ENCODE peak calls at places on chromosome 5, in eight cellular contexts. One of them, this sample, is unnamed.

GRCh38 chr5:177371705-177372533 is 12.3 kb upstream of the SLC34A1 start:
- DNase-seq in HCT116: no peak
- DNase-seq in HepG2: no peak
- DNase-seq in neural progenitor cell: no peak
- DNase-seq in brain microvascular endothelial cell: no peak
- DNase-seq in cardiac muscle cell: no peak
- DNase-seq in IMR-90: no peak
- DNase-seq in dorsolateral prefrontal cortex: no peak
- DNase-seq in this sample: no peak

GRCh38 chr5:80822640-80823039 is 137.5 kb upstream of the RASGRF2 start:
- DNase-seq in HCT116: no peak
- DNase-seq in HepG2: no peak
- DNase-seq in neural progenitor cell: no peak
- DNase-seq in brain microvascular endothelial cell: no peak
- DNase-seq in cardiac muscle cell: no peak
- DNase-seq in IMR-90: no peak
- DNase-seq in dorsolateral prefrontal cortex: no peak
- DNase-seq in this sample: no peak

GRCh38 chr5:61120534-61120933 is 41.7 kb downstream of the SMIM15 start:
- DNase-seq in HCT116: no peak
- DNase-seq in HepG2: no peak
- DNase-seq in neural progenitor cell: no peak
- DNase-seq in brain microvascular endothelial cell: no peak
- DNase-seq in cardiac muscle cell: no peak
- DNase-seq in IMR-90: peak; percentile 22
- DNase-seq in dorsolateral prefrontal cortex: no peak
- DNase-seq in this sample: no peak

GRCh38 chr5:1732238-1732880 is 67.3 kb downstream of the MRPL36 start:
- DNase-seq in HCT116: no peak
- DNase-seq in HepG2: no peak
- DNase-seq in neural progenitor cell: no peak
- DNase-seq in brain microvascular endothelial cell: no peak
- DNase-seq in cardiac muscle cell: no peak
- DNase-seq in IMR-90: no peak
- DNase-seq in dorsolateral prefrontal cortex: no peak
- DNase-seq in this sample: no peak

GRCh38 chr5:88826959-88827585 is 55.9 kb downstream of the MEF2C start:
- DNase-seq in HCT116: peak; percentile 47
- DNase-seq in HepG2: no peak
- DNase-seq in neural progenitor cell: no peak
- DNase-seq in brain microvascular endothelial cell: peak; percentile 84
- DNase-seq in cardiac muscle cell: peak; percentile 50
- DNase-seq in IMR-90: peak; percentile 90
- DNase-seq in dorsolateral prefrontal cortex: no peak
- DNase-seq in this sample: no peak

GRCh38 chr5:102296229-102296817 is at the start of gene SLCO4C1:
- DNase-seq in HCT116: no peak
- DNase-seq in HepG2: peak; percentile 70
- DNase-seq in neural progenitor cell: peak; percentile 93
- DNase-seq in brain microvascular endothelial cell: peak; percentile 12
- DNase-seq in cardiac muscle cell: peak; percentile 81
- DNase-seq in IMR-90: no peak
- DNase-seq in dorsolateral prefrontal cortex: peak; percentile 80
- DNase-seq in this sample: peak; percentile 77

GRCh38 chr5:172115541-172115982 is 72.5 kb downstream of the STK10 start:
- DNase-seq in HCT116: no peak
- DNase-seq in HepG2: no peak
- DNase-seq in neural progenitor cell: no peak
- DNase-seq in brain microvascular endothelial cell: no peak
- DNase-seq in cardiac muscle cell: no peak
- DNase-seq in IMR-90: no peak
- DNase-seq in dorsolateral prefrontal cortex: no peak
- DNase-seq in this sample: no peak

GRCh38 chr5:129904102-129904666 is at the start of gene CHSY3:
- DNase-seq in HCT116: peak; percentile 46
- DNase-seq in HepG2: peak; percentile 25
- DNase-seq in neural progenitor cell: peak; percentile 91
- DNase-seq in brain microvascular endothelial cell: peak; percentile 63
- DNase-seq in cardiac muscle cell: peak; percentile 90
- DNase-seq in IMR-90: peak; percentile 54
- DNase-seq in dorsolateral prefrontal cortex: peak; percentile 86
- DNase-seq in this sample: peak; percentile 77

GRCh38 chr5:106510321-106510720 is 1160.4 kb downstream of the EFNA5 start:
- DNase-seq in HCT116: no peak
- DNase-seq in HepG2: no peak
- DNase-seq in neural progenitor cell: no peak
- DNase-seq in brain microvascular endothelial cell: no peak
- DNase-seq in cardiac muscle cell: no peak
- DNase-seq in IMR-90: no peak
- DNase-seq in dorsolateral prefrontal cortex: no peak
- DNase-seq in this sample: no peak

GRCh38 chr5:116395178-116395577 is 179.4 kb downstream of the SEMA6A start:
- DNase-seq in HCT116: no peak
- DNase-seq in HepG2: no peak
- DNase-seq in neural progenitor cell: peak; percentile 58
- DNase-seq in brain microvascular endothelial cell: no peak
- DNase-seq in cardiac muscle cell: no peak
- DNase-seq in IMR-90: no peak
- DNase-seq in dorsolateral prefrontal cortex: no peak
- DNase-seq in this sample: no peak

DNA sequence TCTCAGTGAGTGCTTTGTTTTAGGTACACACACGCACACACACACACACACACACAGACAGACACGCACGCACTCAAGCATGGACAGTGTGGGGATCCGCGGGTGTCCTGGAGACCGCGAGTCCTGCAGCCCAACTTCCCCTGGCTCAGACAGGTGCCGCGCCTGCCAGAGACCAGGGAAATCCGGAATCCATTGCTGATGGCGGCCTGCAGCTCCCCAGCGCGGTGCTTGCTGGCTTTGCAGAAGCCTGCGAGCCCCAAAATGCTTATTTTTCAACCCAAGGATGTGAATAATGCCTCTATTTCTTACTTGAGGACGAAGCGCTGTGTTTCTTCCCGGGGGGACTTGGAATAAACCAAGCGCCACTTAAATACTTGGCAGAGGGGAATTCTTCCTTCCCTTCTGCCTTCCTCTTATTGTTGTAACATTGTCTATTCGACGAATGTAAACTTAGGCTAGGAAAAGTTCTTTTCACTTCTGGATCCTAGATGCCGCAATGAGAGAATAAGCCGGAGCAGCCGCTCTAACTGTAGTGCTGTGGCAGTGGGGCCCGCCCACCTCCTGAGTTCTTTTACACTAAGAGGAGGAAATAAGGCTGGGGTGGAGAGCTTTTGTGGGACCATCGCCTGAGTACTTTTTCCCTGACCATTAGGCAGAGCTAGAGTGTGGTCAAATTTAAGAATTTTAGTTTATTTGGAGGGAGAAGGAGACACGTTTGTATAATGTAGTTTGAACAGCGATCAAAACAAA is 804 bp downstream of the ITGA2 start:
- DNase-seq in HCT116: peak; percentile 18
- DNase-seq in HepG2: no peak
- DNase-seq in neural progenitor cell: peak; percentile 67
- DNase-seq in brain microvascular endothelial cell: peak; percentile 47
- DNase-seq in cardiac muscle cell: peak; percentile 46
- DNase-seq in IMR-90: peak; percentile 60
- DNase-seq in dorsolateral prefrontal cortex: peak; percentile 60
- DNase-seq in this sample: peak; percentile 41
- H3K27ac ChIP-seq in HCT116: peak overlapping the region; percentile 82
- H3K27ac ChIP-seq in HepG2: peak overlapping the region; percentile 70
- H3K27ac ChIP-seq in neural progenitor cell: no peak overlapping the region
- H3K27ac ChIP-seq in brain microvascular endothelial cell: peak overlapping the region; percentile 12
- H3K27ac ChIP-seq in cardiac muscle cell: no peak overlapping the region
- H3K27ac ChIP-seq in IMR-90: peak overlapping the region; percentile 56
- H3K27ac ChIP-seq in dorsolateral prefrontal cortex: peak overlapping the region; percentile 90
- H3K27ac ChIP-seq in this sample: no peak overlapping the region

DNA sequence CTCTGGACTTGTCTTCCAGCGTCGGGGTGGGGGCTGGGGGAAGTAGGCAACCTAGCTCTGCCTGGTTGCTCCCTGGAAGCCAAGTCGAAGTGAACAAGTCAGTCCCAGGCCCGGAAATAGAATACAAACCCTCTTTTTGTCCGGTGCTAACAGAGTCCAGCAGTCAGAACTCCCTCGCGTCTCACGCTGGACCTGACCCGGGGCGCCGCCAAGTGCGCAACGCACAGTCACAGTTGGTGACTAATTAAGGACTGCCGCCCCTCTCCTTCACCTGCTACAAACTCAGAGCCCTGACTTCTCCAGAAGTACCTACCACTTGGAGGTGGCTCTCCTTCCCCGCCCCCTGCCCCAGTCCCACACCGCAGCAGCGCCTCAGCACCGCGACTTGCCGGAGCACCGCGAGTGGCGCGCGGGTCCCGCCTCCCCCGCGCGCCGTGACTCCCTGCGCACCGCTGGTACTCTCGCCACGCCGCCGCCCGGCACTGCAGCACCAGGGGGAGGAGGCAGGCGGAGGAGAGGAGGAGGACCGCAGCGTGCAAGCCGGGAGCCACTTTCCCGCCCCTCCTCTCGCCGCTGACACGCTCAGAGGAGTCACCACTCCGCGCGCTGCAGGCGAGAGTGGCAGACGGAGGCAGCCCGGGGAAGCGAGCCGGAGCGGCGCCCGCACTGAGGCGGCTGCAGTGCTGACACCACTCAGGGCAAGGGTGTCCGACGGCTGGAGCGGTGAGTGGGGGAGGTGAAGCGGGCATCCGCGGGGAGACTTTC is at the start of gene SV2C:
- DNase-seq in HCT116: no peak
- DNase-seq in HepG2: no peak
- DNase-seq in neural progenitor cell: peak; percentile 75
- DNase-seq in brain microvascular endothelial cell: no peak
- DNase-seq in cardiac muscle cell: peak; percentile 55
- DNase-seq in IMR-90: no peak
- DNase-seq in dorsolateral prefrontal cortex: peak; percentile 44
- DNase-seq in this sample: peak; percentile 52
- TF ChIP-seq CTCF in HCT116: no peak
- TF ChIP-seq CTCF in HepG2: no peak
- TF ChIP-seq CTCF in neural progenitor cell: no peak
- TF ChIP-seq CTCF in brain microvascular endothelial cell: no peak
- TF ChIP-seq CTCF in cardiac muscle cell: no peak
- TF ChIP-seq CTCF in IMR-90: no peak
- TF ChIP-seq CTCF in dorsolateral prefrontal cortex: no peak
- TF ChIP-seq CTCF in this sample: no peak

DNA sequence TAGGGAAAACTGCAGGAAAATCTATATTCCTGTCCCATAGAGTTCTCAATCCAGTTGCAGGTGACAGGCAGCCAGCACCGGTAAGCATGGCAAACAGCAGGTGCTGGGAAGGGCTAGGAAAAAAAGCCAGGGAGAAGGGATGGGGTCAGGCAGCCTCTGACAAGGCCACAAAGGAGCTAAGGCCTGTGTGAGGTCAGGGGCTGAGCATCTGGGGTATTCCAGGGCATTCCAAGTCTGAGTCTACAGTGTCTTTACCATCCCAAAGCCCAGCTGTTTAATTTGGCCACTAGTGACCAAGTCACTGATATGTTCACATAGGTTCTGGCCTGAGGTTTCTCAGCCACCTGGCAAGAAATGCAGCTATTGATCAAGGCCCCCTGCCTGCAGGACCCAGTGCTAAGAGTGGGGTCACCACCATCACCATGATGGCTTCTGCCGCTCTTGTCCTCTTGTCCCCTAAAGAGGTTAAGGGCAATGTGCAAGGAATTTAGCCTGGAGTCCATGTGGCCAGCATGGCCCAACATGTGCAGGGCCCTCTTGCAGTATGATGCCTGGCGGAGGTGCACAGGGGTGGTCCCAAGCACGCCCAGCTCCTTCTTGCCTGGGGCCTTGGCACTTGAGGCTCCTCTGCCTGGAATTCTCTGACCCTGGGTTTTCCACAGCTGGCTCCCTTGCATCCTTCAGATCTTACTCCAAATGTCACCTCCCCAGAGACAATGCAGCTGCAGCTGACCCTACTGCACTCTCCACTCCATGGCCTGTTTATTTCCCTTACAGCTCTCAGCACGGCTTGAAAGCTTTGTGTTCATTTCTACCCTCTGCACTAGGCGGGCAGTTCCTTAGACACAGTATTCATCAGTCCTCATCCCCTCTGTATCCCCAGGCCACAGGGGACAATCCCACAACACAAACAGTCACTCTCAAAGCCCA is 213.1 kb downstream of the MSX2 start:
- DNase-seq in HCT116: no peak
- DNase-seq in HepG2: no peak
- DNase-seq in neural progenitor cell: no peak
- DNase-seq in brain microvascular endothelial cell: no peak
- DNase-seq in cardiac muscle cell: no peak
- DNase-seq in IMR-90: no peak
- DNase-seq in dorsolateral prefrontal cortex: no peak
- DNase-seq in this sample: no peak
- H3K27ac ChIP-seq in HCT116: no peak overlapping the region
- H3K27ac ChIP-seq in HepG2: no peak overlapping the region
- H3K27ac ChIP-seq in neural progenitor cell: no peak overlapping the region
- H3K27ac ChIP-seq in brain microvascular endothelial cell: no peak overlapping the region
- H3K27ac ChIP-seq in cardiac muscle cell: no peak overlapping the region
- H3K27ac ChIP-seq in IMR-90: no peak overlapping the region
- H3K27ac ChIP-seq in dorsolateral prefrontal cortex: no peak overlapping the region
- H3K27ac ChIP-seq in this sample: no peak overlapping the region

GRCh38 chr5:142545653-142546322 is 140.1 kb downstream of the FGF1 start:
- DNase-seq in HCT116: no peak
- DNase-seq in HepG2: no peak
- DNase-seq in neural progenitor cell: no peak
- DNase-seq in brain microvascular endothelial cell: peak; percentile 56
- DNase-seq in cardiac muscle cell: no peak
- DNase-seq in IMR-90: peak; percentile 84
- DNase-seq in dorsolateral prefrontal cortex: no peak
- DNase-seq in this sample: no peak

GRCh38 chr5:142544946-142545652 is 140.8 kb downstream of the FGF1 start:
- DNase-seq in HCT116: no peak
- DNase-seq in HepG2: no peak
- DNase-seq in neural progenitor cell: no peak
- DNase-seq in brain microvascular endothelial cell: peak; percentile 48
- DNase-seq in cardiac muscle cell: no peak
- DNase-seq in IMR-90: peak; percentile 54
- DNase-seq in dorsolateral prefrontal cortex: no peak
- DNase-seq in this sample: no peak

GRCh38 chr5:142543951-142544753 is 141.7 kb downstream of the FGF1 start:
- DNase-seq in HCT116: no peak
- DNase-seq in HepG2: no peak
- DNase-seq in neural progenitor cell: no peak
- DNase-seq in brain microvascular endothelial cell: no peak
- DNase-seq in cardiac muscle cell: peak; percentile 43
- DNase-seq in IMR-90: peak; percentile 51
- DNase-seq in dorsolateral prefrontal cortex: no peak
- DNase-seq in this sample: no peak

GRCh38 chr5:142540774-142541466 is 145.0 kb downstream of the FGF1 start:
- DNase-seq in HCT116: no peak
- DNase-seq in HepG2: no peak
- DNase-seq in neural progenitor cell: no peak
- DNase-seq in brain microvascular endothelial cell: peak; percentile 61
- DNase-seq in cardiac muscle cell: no peak
- DNase-seq in IMR-90: peak; percentile 74
- DNase-seq in dorsolateral prefrontal cortex: no peak
- DNase-seq in this sample: peak; percentile 94

DNA sequence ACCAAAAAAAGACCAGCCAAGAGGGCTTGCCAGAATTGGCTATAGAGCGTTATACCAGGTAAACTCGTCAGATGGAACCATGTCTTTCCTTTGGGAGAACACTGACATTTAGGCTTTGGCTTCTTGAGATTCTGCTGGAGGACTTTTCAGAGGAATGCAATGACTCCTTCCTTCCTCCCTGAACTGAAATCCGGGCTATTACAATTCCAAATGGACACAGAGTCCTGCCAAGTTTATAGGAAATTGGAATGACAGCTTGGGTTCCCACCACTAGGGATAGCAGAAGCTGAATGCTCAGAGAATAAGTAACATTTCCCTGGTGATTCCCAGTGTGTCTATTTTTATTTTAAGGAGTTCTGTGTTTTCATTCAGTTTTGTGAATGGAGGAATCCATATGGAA is 143.0 kb downstream of the FGF1 start:
- DNase-seq in HCT116: no peak
- DNase-seq in HepG2: no peak
- DNase-seq in neural progenitor cell: no peak
- DNase-seq in brain microvascular endothelial cell: no peak
- DNase-seq in cardiac muscle cell: no peak
- DNase-seq in IMR-90: peak; percentile 55
- DNase-seq in dorsolateral prefrontal cortex: no peak
- DNase-seq in this sample: no peak
- TF ChIP-seq CTCF in HCT116: no peak
- TF ChIP-seq CTCF in HepG2: no peak
- TF ChIP-seq CTCF in neural progenitor cell: no peak
- TF ChIP-seq CTCF in brain microvascular endothelial cell: peak; percentile 37
- TF ChIP-seq CTCF in cardiac muscle cell: peak; percentile 16
- TF ChIP-seq CTCF in IMR-90: no peak
- TF ChIP-seq CTCF in dorsolateral prefrontal cortex: no peak
- TF ChIP-seq CTCF in this sample: no peak